ENCODE peak calls at places on chromosomes 6 and 20, in ten cellular contexts. K is GM23338, Z is NCI-H774, C is GM20000, H is HFFc6, Y is NCI-H146, D is lower lobe of right lung, S is GM13977, V is DMS153, M is glomerular endothelial cell. O is an unnamed sample.

GRCh38 chr20:24616258-24617079 is 147.0 kb downstream of the SYNDIG1 start:
- DNase-seq in D (no peak), H (no peak), M (no peak), Z (no peak), S (no peak), Y (no peak), V (no peak), K (no peak), C (no peak), O (no peak)

GRCh38 chr6:44531447-44532015 is 144.0 kb downstream of the CDC5L start:
- DNase-seq in K (no peak), V (no peak), H (no peak), M (no peak), Z (no peak), D (no peak), S (no peak), C (no peak), Y (no peak), O (no peak)

GRCh38 chr20:58310291-58310782 is 822 bp downstream of the RAB22A start:
- DNase-seq in K (peak), Z (no peak), H (peak), C (peak), V (no peak), D (no peak), M (no peak), S (peak), Y (peak), O (no peak)

GRCh38 chr20:32110173-32110704 is 725 bp downstream of the TM9SF4 start:
- DNase-seq in K (no peak), Z (no peak), Y (no peak), H (no peak), V (no peak), D (no peak), M (no peak), C (no peak), S (no peak), O (no peak)

GRCh38 chr6:54655162-54655561 is 191.4 kb upstream of the FAM83B start:
- DNase-seq in S (no peak), V (no peak), H (no peak), K (no peak), M (no peak), C (no peak), Y (no peak), D (no peak), Z (peak), O (no peak)

GRCh38 chr6:88008411-88008810 is 39.2 kb upstream of the SPACA1 start:
- DNase-seq in K (no peak), Z (no peak), D (no peak), S (no peak), Y (no peak), H (peak), V (no peak), M (no peak), C (no peak), O (no peak)

GRCh38 chr6:137709424-137710281 is 157.4 kb upstream of the TNFAIP3 start:
- DNase-seq in M (no peak), Z (no peak), K (no peak), Y (peak), S (no peak), C (no peak), V (no peak), H (no peak), D (no peak), O (no peak)

GRCh38 chr6:108921547-108922331 is 73.5 kb downstream of the ARMC2 start:
- DNase-seq in K (no peak), H (peak), M (no peak), Z (peak), D (no peak), C (no peak), V (no peak), Y (no peak), S (no peak), O (no peak)

GRCh38 chr6:91082311-91082803 is 495.5 kb upstream of the MAP3K7 start:
- DNase-seq in Z (no peak), K (peak), D (no peak), Y (no peak), C (no peak), M (no peak), V (no peak), H (no peak), S (no peak), O (no peak)

GRCh38 chr20:11978496-11978895 is 60.8 kb downstream of the BTBD3 start:
- DNase-seq in K (no peak), V (no peak), Y (no peak), C (no peak), S (no peak), D (no peak), Z (no peak), H (no peak), M (no peak), O (no peak)

GRCh38 chr6:122734529-122735203 is 44.9 kb upstream of the FABP7 start:
- DNase-seq in S (no peak), V (no peak), M (no peak), C (no peak), D (no peak), H (no peak), Z (no peak), Y (no peak), K (peak), O (no peak)

GRCh38 chr6:142929751-142930358 is 15.1 kb downstream of the HIVEP2 start:
- DNase-seq in V (no peak), K (no peak), C (no peak), D (no peak), M (no peak), H (peak), S (no peak), Z (no peak), Y (no peak), O (no peak)

GRCh38 chr20:34558320-34559202 is at the start of gene MAP1LC3A:
- DNase-seq in M (no peak), H (peak), Z (peak), V (peak), D (peak), K (peak), C (peak), Y (peak), S (peak), O (peak)

O was measured in germinal center.